ENCODE peak calls at places on chromosomes 7 and 10, in seven cellular contexts. One of them, this sample, is unnamed.

GRCh38 chr7:99579956-99580777 is 17.9 kb upstream of the TMEM225B start:
- DNase-seq in thoracic aorta: no peak
- DNase-seq in iPS DF 19.7: peak; percentile 57
- DNase-seq in activated CD4-positive, alpha-beta memory T cell treated with anti-CD3 and anti-CD28 coated beads, Interleukin-2, amount 10 ng/mL, durations not matched to agents 7 days and 5 days: peak; percentile 34
- DNase-seq in CD4-positive, alpha-beta T cell: peak; percentile 61
- DNase-seq in stimulated activated naive CD8-positive, alpha-beta T cell treated with anti-CD3 and anti-CD28 coated beads, Interleukin-15, amount 100 ng/mL, for 72 hours: peak; percentile 56
- DNase-seq in LoVo: no peak
- DNase-seq in this sample: peak; percentile 58

GRCh38 chr7:74482629-74483401 is 29.1 kb downstream of the GTF2IRD1 start:
- DNase-seq in activated CD4-positive, alpha-beta memory T cell treated with anti-CD3 and anti-CD28 coated beads, Interleukin-2, amount 10 ng/mL, durations not matched to agents 7 days and 5 days: no peak
- DNase-seq in stimulated activated naive CD8-positive, alpha-beta T cell treated with anti-CD3 and anti-CD28 coated beads, Interleukin-15, amount 100 ng/mL, for 72 hours: no peak
- DNase-seq in LoVo: peak; percentile 27
- DNase-seq in CD4-positive, alpha-beta T cell: no peak
- DNase-seq in iPS DF 19.7: no peak
- DNase-seq in thoracic aorta: no peak
- DNase-seq in this sample: no peak

GRCh38 chr7:18505870-18506460 is 10.4 kb downstream of the HDAC9 start:
- DNase-seq in CD4-positive, alpha-beta T cell: no peak
- DNase-seq in thoracic aorta: no peak
- DNase-seq in stimulated activated naive CD8-positive, alpha-beta T cell treated with anti-CD3 and anti-CD28 coated beads, Interleukin-15, amount 100 ng/mL, for 72 hours: no peak
- DNase-seq in iPS DF 19.7: no peak
- DNase-seq in LoVo: no peak
- DNase-seq in activated CD4-positive, alpha-beta memory T cell treated with anti-CD3 and anti-CD28 coated beads, Interleukin-2, amount 10 ng/mL, durations not matched to agents 7 days and 5 days: no peak
- DNase-seq in this sample: no peak

GRCh38 chr10:74382643-74383042 is 231.6 kb downstream of the ADK start:
- DNase-seq in CD4-positive, alpha-beta T cell: no peak
- DNase-seq in stimulated activated naive CD8-positive, alpha-beta T cell treated with anti-CD3 and anti-CD28 coated beads, Interleukin-15, amount 100 ng/mL, for 72 hours: no peak
- DNase-seq in LoVo: no peak
- DNase-seq in thoracic aorta: no peak
- DNase-seq in activated CD4-positive, alpha-beta memory T cell treated with anti-CD3 and anti-CD28 coated beads, Interleukin-2, amount 10 ng/mL, durations not matched to agents 7 days and 5 days: no peak
- DNase-seq in iPS DF 19.7: no peak
- DNase-seq in this sample: no peak

GRCh38 chr10:22335204-22335956 is 9.9 kb upstream of the SPAG6 start:
- DNase-seq in thoracic aorta: no peak
- DNase-seq in CD4-positive, alpha-beta T cell: peak; percentile 65
- DNase-seq in activated CD4-positive, alpha-beta memory T cell treated with anti-CD3 and anti-CD28 coated beads, Interleukin-2, amount 10 ng/mL, durations not matched to agents 7 days and 5 days: peak; percentile 76
- DNase-seq in LoVo: no peak
- DNase-seq in iPS DF 19.7: no peak
- DNase-seq in stimulated activated naive CD8-positive, alpha-beta T cell treated with anti-CD3 and anti-CD28 coated beads, Interleukin-15, amount 100 ng/mL, for 72 hours: peak; percentile 68
- DNase-seq in this sample: no peak

GRCh38 chr10:61944445-61945123 is 43.1 kb downstream of the ARID5B start:
- DNase-seq in iPS DF 19.7: no peak
- DNase-seq in stimulated activated naive CD8-positive, alpha-beta T cell treated with anti-CD3 and anti-CD28 coated beads, Interleukin-15, amount 100 ng/mL, for 72 hours: no peak
- DNase-seq in activated CD4-positive, alpha-beta memory T cell treated with anti-CD3 and anti-CD28 coated beads, Interleukin-2, amount 10 ng/mL, durations not matched to agents 7 days and 5 days: no peak
- DNase-seq in LoVo: peak; percentile 29
- DNase-seq in CD4-positive, alpha-beta T cell: no peak
- DNase-seq in thoracic aorta: no peak
- DNase-seq in this sample: no peak

GRCh38 chr7:129188892-129189660 is 643 bp downstream of the SMO start:
- DNase-seq in stimulated activated naive CD8-positive, alpha-beta T cell treated with anti-CD3 and anti-CD28 coated beads, Interleukin-15, amount 100 ng/mL, for 72 hours: no peak
- DNase-seq in iPS DF 19.7: no peak
- DNase-seq in CD4-positive, alpha-beta T cell: no peak
- DNase-seq in thoracic aorta: no peak
- DNase-seq in LoVo: no peak
- DNase-seq in activated CD4-positive, alpha-beta memory T cell treated with anti-CD3 and anti-CD28 coated beads, Interleukin-2, amount 10 ng/mL, durations not matched to agents 7 days and 5 days: no peak
- DNase-seq in this sample: no peak

GRCh38 chr10:132994371-132994796 is 52.0 kb upstream of the CFAP46 start:
- DNase-seq in stimulated activated naive CD8-positive, alpha-beta T cell treated with anti-CD3 and anti-CD28 coated beads, Interleukin-15, amount 100 ng/mL, for 72 hours: no peak
- DNase-seq in activated CD4-positive, alpha-beta memory T cell treated with anti-CD3 and anti-CD28 coated beads, Interleukin-2, amount 10 ng/mL, durations not matched to agents 7 days and 5 days: no peak
- DNase-seq in LoVo: no peak
- DNase-seq in iPS DF 19.7: no peak
- DNase-seq in thoracic aorta: no peak
- DNase-seq in CD4-positive, alpha-beta T cell: no peak
- DNase-seq in this sample: no peak

GRCh38 chr10:56279270-56279669 is 81.8 kb downstream of the ZWINT start:
- DNase-seq in CD4-positive, alpha-beta T cell: no peak
- DNase-seq in activated CD4-positive, alpha-beta memory T cell treated with anti-CD3 and anti-CD28 coated beads, Interleukin-2, amount 10 ng/mL, durations not matched to agents 7 days and 5 days: no peak
- DNase-seq in LoVo: no peak
- DNase-seq in iPS DF 19.7: no peak
- DNase-seq in stimulated activated naive CD8-positive, alpha-beta T cell treated with anti-CD3 and anti-CD28 coated beads, Interleukin-15, amount 100 ng/mL, for 72 hours: no peak
- DNase-seq in thoracic aorta: no peak
- DNase-seq in this sample: no peak

This sample was measured in iPS DF 6.9.